ENCODE peak calls at places on chromosomes 13 and 19, in four cellular contexts. D is heart left ventricle, G is lower leg skin, M is adipocyte. U is an unnamed sample.

GRCh38 chr19:50202962-50203280 is 501 bp upstream of the MYH14 start:
- DNase-seq in D (no peak), G (no peak), M (no peak), U (no peak)

GRCh38 chr13:72489751-72490150 is 237.7 kb downstream of the MZT1 start:
- DNase-seq in D (no peak), G (no peak), M (no peak), U (no peak)

GRCh38 chr13:51814825-51815650 is 11.1 kb upstream of the DHRS12 start:
- DNase-seq in D (peak), G (no peak), M (peak), U (peak)

GRCh38 chr19:459724-460511 is 915 bp downstream of the SHC2 start:
- DNase-seq in D (peak), G (no peak), M (peak), U (no peak)

GRCh38 chr13:112462408-112462807 is 86.3 kb downstream of the SPACA7 start:
- DNase-seq in D (no peak), G (no peak), M (no peak), U (no peak)

GRCh38 chr13:114166381-114167131 is 12.5 kb upstream of the CFAP97D2 start:
- DNase-seq in D (no peak), G (no peak), M (no peak), U (no peak)

GRCh38 chr19:55189424-55189823 is 9.3 kb upstream of the SYT5 start:
- DNase-seq in D (peak), G (peak), M (peak), U (peak)

GRCh38 chr13:45441633-45442032 is 23.1 kb upstream of the COG3 start:
- DNase-seq in D (no peak), G (no peak), M (peak), U (no peak)

GRCh38 chr13:68667863-68668262 is 1437.7 kb upstream of the PCDH9 start:
- DNase-seq in D (no peak), G (no peak), M (no peak), U (no peak)

GRCh38 chr13:112690242-112690943 is 555 bp downstream of the ATP11A start:
- DNase-seq in D (peak), G (no peak), M (peak), U (no peak)

GRCh38 chr19:1616396-1616795 is 11.1 kb upstream of the UQCR11 start:
- DNase-seq in D (no peak), G (no peak), M (no peak), U (no peak)

GRCh38 chr19:38162094-38162493 is 61.9 kb downstream of the DPF1 start:
- DNase-seq in D (no peak), G (no peak), M (no peak), U (no peak)

GRCh38 chr19:47032171-47032811 is 12.7 kb downstream of the NPAS1 start:
- DNase-seq in D (no peak), G (no peak), M (peak), U (peak)

GRCh38 chr13:21670883-21671792 is at the start of gene FGF9:
- DNase-seq in D (peak), G (no peak), M (peak), U (peak)

GRCh38 chr13:25249001-25249543 is 38.2 kb downstream of the MTMR6 start:
- DNase-seq in D (no peak), G (no peak), M (peak), U (no peak)

GRCh38 chr19:10815007-10815531 is 20.9 kb downstream of the TMED1 start:
- DNase-seq in D (no peak), G (no peak), M (no peak), U (no peak)

GRCh38 chr13:77698211-77699058 is 948 bp downstream of the SLAIN1 start:
- DNase-seq in D (peak), G (no peak), M (peak), U (peak)

GRCh38 chr19:57410748-57411671 is at the start of gene ZNF17:
- DNase-seq in D (peak), G (peak), M (peak), U (peak)

GRCh38 chr19:53657330-53657729 is 25.5 kb downstream of the DPRX start:
- DNase-seq in D (no peak), G (no peak), M (no peak), U (no peak)

GRCh38 chr19:48603449-48603848 is 3.1 kb upstream of the SPACA4 start:
- DNase-seq in D (no peak), G (no peak), M (no peak), U (peak)

GRCh38 chr19:2634228-2634951 is 68.1 kb downstream of the GNG7 start:
- DNase-seq in D (no peak), G (no peak), M (no peak), U (no peak)

GRCh38 chr13:112079696-112080095 is 12.7 kb downstream of the SOX1 start:
- DNase-seq in D (no peak), G (no peak), M (no peak), U (no peak)

GRCh38 chr19:51735759-51736449 is 12.1 kb upstream of the HAS1 start:
- DNase-seq in D (peak), G (peak), M (no peak), U (no peak)

GRCh38 chr13:111153977-111154332 is 38.8 kb downstream of the ARHGEF7 start:
- DNase-seq in D (peak), G (peak), M (peak), U (peak)

GRCh38 chr19:36060430-36060829 is 5.7 kb downstream of the WDR62 start:
- DNase-seq in D (peak), G (no peak), M (peak), U (no peak)

GRCh38 chr13:30149248-30149647 is 158.1 kb downstream of the KATNAL1 start:
- DNase-seq in D (no peak), G (no peak), M (no peak), U (no peak)

GRCh38 chr19:18021121-18021755 is 13.3 kb downstream of the ARRDC2 start:
- DNase-seq in D (peak), G (peak), M (peak), U (peak)

GRCh38 chr19:47456721-47457478 is 14.8 kb downstream of the SLC8A2 start:
- DNase-seq in D (peak), G (no peak), M (peak), U (no peak)

GRCh38 chr13:46962286-46962941 is 65.6 kb upstream of the HTR2A start:
- DNase-seq in D (no peak), G (no peak), M (no peak), U (no peak)

GRCh38 chr13:25462301-25463125 is 90.7 kb downstream of the ATP8A2 start:
- DNase-seq in D (no peak), G (no peak), M (no peak), U (no peak)

GRCh38 chr13:95833713-95834112 is 156.8 kb downstream of the DNAJC3 start:
- DNase-seq in D (no peak), G (no peak), M (peak), U (no peak)

GRCh38 chr19:46068345-46069258 is 27.8 kb upstream of the IGFL4 start:
- DNase-seq in D (no peak), G (no peak), M (peak), U (peak)

DNA sequence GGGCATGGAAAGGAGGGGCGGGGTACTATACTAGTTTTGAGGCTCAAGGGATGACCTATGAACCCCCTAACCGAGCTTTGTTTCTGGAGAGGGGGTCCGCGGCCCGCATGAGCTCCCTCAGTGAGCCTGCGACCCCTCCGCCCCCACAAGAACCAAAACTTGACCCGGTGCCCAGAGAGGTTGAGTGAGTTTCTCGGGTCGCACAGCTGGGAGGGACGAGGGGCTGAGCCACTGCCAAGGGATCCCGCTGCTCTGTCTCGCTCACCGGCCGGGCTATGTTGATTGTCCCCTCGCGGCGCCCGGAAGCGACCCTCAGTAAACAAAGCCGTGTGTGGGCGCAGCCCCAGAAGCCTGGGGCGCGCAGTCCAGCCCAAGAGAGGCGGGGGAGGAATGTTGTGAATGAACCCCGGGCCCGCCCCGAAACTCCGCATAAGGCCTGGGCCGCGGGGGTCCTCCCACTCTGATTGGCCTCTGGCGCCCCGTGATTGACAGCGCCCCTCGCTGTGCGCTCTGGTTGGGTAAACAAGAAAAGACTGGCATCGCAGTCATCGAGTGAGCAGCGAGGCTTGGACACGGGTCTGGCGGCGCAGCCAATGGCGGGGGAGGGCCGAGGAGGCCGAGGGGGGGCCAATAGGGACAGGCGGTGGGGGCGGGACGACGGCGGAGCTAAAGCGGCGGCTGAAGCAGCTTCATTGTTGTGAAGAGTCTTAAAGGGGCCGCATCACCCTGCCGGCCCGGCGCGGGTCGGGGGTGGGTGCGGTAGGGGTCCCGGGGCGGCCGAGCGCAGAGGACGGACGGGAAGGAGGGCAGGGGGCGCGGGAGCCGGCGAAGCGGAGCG is at the start of gene ZSWIM4:
- DNase-seq in D (peak), G (peak), M (peak), U (peak)
- H3K4me3 ChIP-seq in D (peak), G (peak), M (peak), U (peak)

GRCh38 chr13:31699650-31700049 is 39.7 kb upstream of the RXFP2 start:
- DNase-seq in D (no peak), G (no peak), M (no peak), U (no peak)
- H3K4me3 ChIP-seq in D (no peak), G (no peak), M (no peak), U (no peak)

DNA sequence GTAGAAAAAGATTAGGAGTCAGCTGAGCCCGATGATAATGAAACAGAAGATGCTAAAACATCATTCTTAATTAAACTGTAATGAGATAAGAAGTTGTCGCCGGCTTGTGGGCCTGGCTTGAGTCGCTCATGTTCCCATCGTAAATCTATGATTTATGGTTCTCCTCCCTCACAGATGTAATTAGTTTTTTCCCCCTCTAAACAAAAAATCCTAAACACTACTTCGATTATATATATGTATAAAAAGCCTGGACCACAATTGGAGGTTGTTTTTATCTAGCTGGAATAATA is 151.3 kb downstream of the PTPRS start:
- DNase-seq in D (no peak), G (no peak), M (no peak), U (no peak)
- H3K4me3 ChIP-seq in D (no peak), G (no peak), M (no peak), U (no peak)

GRCh38 chr19:6740589-6741348 is 1.3 kb downstream of the TRIP10 start:
- DNase-seq in D (peak), G (peak), M (peak), U (peak)
- H3K4me3 ChIP-seq in D (peak), G (peak), M (peak), U (peak)

DNA sequence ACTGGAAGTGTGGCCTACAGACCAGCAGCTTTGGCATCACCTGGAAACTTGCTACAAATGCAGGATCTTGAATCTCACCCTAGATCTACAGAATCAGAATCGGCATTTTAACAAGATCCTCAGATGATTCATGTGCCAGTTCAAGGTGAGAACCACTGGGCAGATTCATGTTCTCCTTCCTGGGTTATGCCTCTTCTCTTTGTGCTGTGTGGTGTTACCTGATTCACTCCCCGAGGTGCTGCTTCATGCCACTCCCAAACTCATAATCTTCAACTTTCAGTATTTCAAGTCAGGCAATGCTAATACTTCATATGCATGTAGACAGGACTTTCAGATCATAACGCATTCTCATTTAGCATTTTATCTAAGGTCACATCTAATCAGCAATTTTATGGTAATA is 427.7 kb downstream of the FOXO1 start:
- DNase-seq in D (no peak), G (no peak), M (no peak), U (no peak)
- H3K4me3 ChIP-seq in D (no peak), G (no peak), M (no peak), U (no peak)

GRCh38 chr19:40411958-40412499 is 1.1 kb downstream of the PRX start:
- DNase-seq in D (no peak), G (no peak), M (no peak), U (no peak)
- H3K4me3 ChIP-seq in D (no peak), G (no peak), M (no peak), U (no peak)

GRCh38 chr13:75310005-75310580 is 171.9 kb downstream of the TBC1D4 start:
- DNase-seq in D (no peak), G (no peak), M (no peak), U (no peak)

GRCh38 chr13:75305057-75305456 is 176.9 kb downstream of the TBC1D4 start:
- DNase-seq in D (no peak), G (no peak), M (no peak), U (no peak)

GRCh38 chr13:75303295-75303694 is 178.7 kb downstream of the TBC1D4 start:
- DNase-seq in D (no peak), G (no peak), M (no peak), U (no peak)

GRCh38 chr13:75308222-75308621 is 173.7 kb downstream of the TBC1D4 start:
- DNase-seq in D (no peak), G (no peak), M (no peak), U (no peak)

GRCh38 chr13:75307370-75307984 is 174.5 kb downstream of the TBC1D4 start:
- DNase-seq in D (no peak), G (no peak), M (peak), U (no peak)
- H3K4me3 ChIP-seq in D (no peak), G (no peak), M (no peak), U (no peak)

DNA sequence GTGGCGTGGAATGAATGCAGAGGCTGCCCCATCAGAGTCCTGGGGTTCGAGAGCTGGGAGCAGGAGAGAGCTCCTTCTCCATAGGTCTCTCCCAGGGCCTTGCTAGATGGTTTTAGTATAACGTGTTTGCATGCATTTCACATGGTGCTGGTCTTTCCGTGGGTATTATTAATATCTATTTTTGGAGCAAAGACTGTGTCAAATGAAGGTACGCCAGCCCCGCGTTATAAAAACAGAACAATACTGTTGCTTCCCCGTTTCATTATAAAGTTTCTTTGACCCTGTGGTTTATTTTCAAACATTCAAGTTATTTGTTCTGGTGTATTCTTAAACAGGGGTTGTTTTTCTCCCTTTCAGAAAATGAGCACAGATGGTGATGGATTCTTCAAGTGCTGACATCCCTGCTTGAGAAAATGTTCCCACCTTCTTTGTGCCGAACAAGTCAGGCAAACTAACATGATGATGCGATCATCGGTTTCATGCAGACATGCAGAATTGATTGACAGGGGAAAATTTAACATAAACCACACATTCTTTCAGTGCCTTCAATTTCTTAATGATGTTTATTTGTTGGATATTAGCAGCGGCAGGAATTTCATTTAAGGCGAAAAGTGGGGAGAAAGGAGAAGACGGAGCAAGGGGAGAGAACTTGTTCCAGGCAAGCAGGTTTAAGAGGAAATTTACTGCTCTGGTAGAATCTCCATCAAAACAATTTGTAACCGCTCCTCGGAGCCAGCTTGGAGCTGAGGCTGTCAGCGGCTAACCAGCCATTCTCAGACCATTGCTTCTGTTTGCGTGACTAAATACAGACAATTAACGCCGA is 62.0 kb upstream of the ZNF536 start:
- DNase-seq in D (no peak), G (no peak), M (no peak), U (no peak)
- H3K4me3 ChIP-seq in D (no peak), G (no peak), M (no peak), U (no peak)

GRCh38 chr13:82681535-82681934 is 1200.7 kb downstream of the SLITRK1 start:
- DNase-seq in D (no peak), G (no peak), M (peak), U (no peak)
- H3K4me3 ChIP-seq in D (no peak), G (no peak), M (no peak), U (no peak)

GRCh38 chr13:73849292-73849691 is 284.9 kb downstream of the KLF12 start:
- DNase-seq in D (no peak), G (no peak), M (peak), U (peak)

GRCh38 chr13:73850104-73850898 is 283.9 kb downstream of the KLF12 start:
- DNase-seq in D (no peak), G (no peak), M (no peak), U (no peak)

GRCh38 chr13:73851104-73851503 is 283.1 kb downstream of the KLF12 start:
- DNase-seq in D (no peak), G (no peak), M (no peak), U (no peak)
- H3K4me3 ChIP-seq in D (no peak), G (no peak), M (no peak), U (no peak)